ENCODE peak calls at places on chromosomes 16 and 17, in four cellular contexts. One of them, this sample, is unnamed.

GRCh38 chr17:16873654-16874035 is 98.3 kb downstream of the TNFRSF13B start:
- DNase-seq in LNCaP clone FGC: no peak
- DNase-seq in fibroblast of the conjunctiva: no peak
- DNase-seq in NCI-H1694 treated with DMSO at 0.1 percent for 48 hours: no peak
- DNase-seq in this sample: no peak

GRCh38 chr17:42347198-42347597 is 41.0 kb downstream of the STAT3 start:
- DNase-seq in fibroblast of the conjunctiva: no peak
- DNase-seq in NCI-H1694 treated with DMSO at 0.1 percent for 48 hours: no peak
- DNase-seq in LNCaP clone FGC: peak
- DNase-seq in this sample: peak

GRCh38 chr16:20851601-20852000 is 45.3 kb downstream of the REXO5 start:
- DNase-seq in NCI-H1694 treated with DMSO at 0.1 percent for 48 hours: no peak
- DNase-seq in LNCaP clone FGC: no peak
- DNase-seq in fibroblast of the conjunctiva: peak
- DNase-seq in this sample: peak

GRCh38 chr17:78488156-78488555 is 89.0 kb downstream of the DNAH17 start:
- DNase-seq in fibroblast of the conjunctiva: no peak
- DNase-seq in LNCaP clone FGC: no peak
- DNase-seq in NCI-H1694 treated with DMSO at 0.1 percent for 48 hours: no peak
- DNase-seq in this sample: no peak

GRCh38 chr16:67161595-67162058 is 1.9 kb downstream of the FBXL8 start:
- DNase-seq in fibroblast of the conjunctiva: no peak
- DNase-seq in NCI-H1694 treated with DMSO at 0.1 percent for 48 hours: no peak
- DNase-seq in LNCaP clone FGC: peak
- DNase-seq in this sample: no peak

GRCh38 chr17:57544834-57545463 is 200.2 kb downstream of the CCDC182 start:
- DNase-seq in fibroblast of the conjunctiva: no peak
- DNase-seq in NCI-H1694 treated with DMSO at 0.1 percent for 48 hours: peak
- DNase-seq in LNCaP clone FGC: no peak
- DNase-seq in this sample: no peak

GRCh38 chr16:70018254-70018653 is 67.1 kb downstream of the CLEC18A start:
- DNase-seq in fibroblast of the conjunctiva: peak
- DNase-seq in LNCaP clone FGC: peak
- DNase-seq in NCI-H1694 treated with DMSO at 0.1 percent for 48 hours: no peak
- DNase-seq in this sample: no peak

GRCh38 chr17:38535886-38536285 is 69.9 kb downstream of the SRCIN1 start:
- DNase-seq in LNCaP clone FGC: no peak
- DNase-seq in fibroblast of the conjunctiva: no peak
- DNase-seq in NCI-H1694 treated with DMSO at 0.1 percent for 48 hours: no peak
- DNase-seq in this sample: no peak

GRCh38 chr16:1903220-1903574 is 15.0 kb downstream of the HS3ST6 start:
- DNase-seq in NCI-H1694 treated with DMSO at 0.1 percent for 48 hours: no peak
- DNase-seq in fibroblast of the conjunctiva: no peak
- DNase-seq in LNCaP clone FGC: no peak
- DNase-seq in this sample: no peak

GRCh38 chr17:76709077-76709950 is 1.5 kb downstream of the MXRA7 start:
- DNase-seq in fibroblast of the conjunctiva: peak
- DNase-seq in LNCaP clone FGC: no peak
- DNase-seq in NCI-H1694 treated with DMSO at 0.1 percent for 48 hours: no peak
- DNase-seq in this sample: peak

GRCh38 chr17:5821057-5821456 is 236.7 kb upstream of the NLRP1 start:
- DNase-seq in NCI-H1694 treated with DMSO at 0.1 percent for 48 hours: no peak
- DNase-seq in fibroblast of the conjunctiva: no peak
- DNase-seq in LNCaP clone FGC: no peak
- DNase-seq in this sample: no peak

GRCh38 chr17:52744179-52744578 is 585.7 kb upstream of the CA10 start:
- DNase-seq in NCI-H1694 treated with DMSO at 0.1 percent for 48 hours: no peak
- DNase-seq in LNCaP clone FGC: no peak
- DNase-seq in fibroblast of the conjunctiva: no peak
- DNase-seq in this sample: no peak

GRCh38 chr16:73126453-73126853 is 78.5 kb upstream of the ZFHX3 start:
- DNase-seq in NCI-H1694 treated with DMSO at 0.1 percent for 48 hours: no peak
- DNase-seq in fibroblast of the conjunctiva: peak
- DNase-seq in LNCaP clone FGC: no peak
- DNase-seq in this sample: no peak

GRCh38 chr17:29141484-29141835 is 38.7 kb downstream of the MYO18A start:
- DNase-seq in LNCaP clone FGC: no peak
- DNase-seq in fibroblast of the conjunctiva: no peak
- DNase-seq in NCI-H1694 treated with DMSO at 0.1 percent for 48 hours: no peak
- DNase-seq in this sample: no peak

GRCh38 chr17:10216213-10216982 is 18.0 kb upstream of the GAS7 start:
- DNase-seq in fibroblast of the conjunctiva: no peak
- DNase-seq in NCI-H1694 treated with DMSO at 0.1 percent for 48 hours: no peak
- DNase-seq in LNCaP clone FGC: no peak
- DNase-seq in this sample: no peak

GRCh38 chr16:4032768-4033167 is 83.5 kb downstream of the ADCY9 start:
- DNase-seq in LNCaP clone FGC: no peak
- DNase-seq in fibroblast of the conjunctiva: no peak
- DNase-seq in NCI-H1694 treated with DMSO at 0.1 percent for 48 hours: no peak
- DNase-seq in this sample: no peak

GRCh38 chr17:2943971-2944370 is 119.4 kb downstream of the OR1D5 start:
- DNase-seq in NCI-H1694 treated with DMSO at 0.1 percent for 48 hours: no peak
- DNase-seq in LNCaP clone FGC: no peak
- DNase-seq in fibroblast of the conjunctiva: no peak
- DNase-seq in this sample: no peak

GRCh38 chr16:48041861-48042435 is 113.8 kb downstream of the ABCC12 start:
- DNase-seq in NCI-H1694 treated with DMSO at 0.1 percent for 48 hours: no peak
- DNase-seq in fibroblast of the conjunctiva: no peak
- DNase-seq in LNCaP clone FGC: no peak
- DNase-seq in this sample: no peak

GRCh38 chr17:68704897-68705296 is 103.7 kb upstream of the FAM20A start:
- DNase-seq in LNCaP clone FGC: no peak
- DNase-seq in fibroblast of the conjunctiva: peak
- DNase-seq in NCI-H1694 treated with DMSO at 0.1 percent for 48 hours: no peak
- DNase-seq in this sample: peak

GRCh38 chr17:17568772-17569195 is 22.7 kb downstream of the PEMT start:
- DNase-seq in LNCaP clone FGC: peak
- DNase-seq in NCI-H1694 treated with DMSO at 0.1 percent for 48 hours: peak
- DNase-seq in fibroblast of the conjunctiva: no peak
- DNase-seq in this sample: peak

GRCh38 chr16:19307587-19308241 is 22.2 kb downstream of the CLEC19A start:
- DNase-seq in LNCaP clone FGC: no peak
- DNase-seq in fibroblast of the conjunctiva: no peak
- DNase-seq in NCI-H1694 treated with DMSO at 0.1 percent for 48 hours: no peak
- DNase-seq in this sample: no peak

GRCh38 chr17:79028496-79029326 is 4.7 kb downstream of the C1QTNF1 start:
- DNase-seq in fibroblast of the conjunctiva: no peak
- DNase-seq in NCI-H1694 treated with DMSO at 0.1 percent for 48 hours: peak
- DNase-seq in LNCaP clone FGC: no peak
- DNase-seq in this sample: no peak

GRCh38 chr17:17782425-17783120 is 54.2 kb downstream of the SREBF1 start:
- DNase-seq in fibroblast of the conjunctiva: no peak
- DNase-seq in LNCaP clone FGC: no peak
- DNase-seq in NCI-H1694 treated with DMSO at 0.1 percent for 48 hours: peak
- DNase-seq in this sample: no peak

GRCh38 chr16:56401482-56401881 is 23.9 kb downstream of the AMFR start:
- DNase-seq in NCI-H1694 treated with DMSO at 0.1 percent for 48 hours: peak
- DNase-seq in fibroblast of the conjunctiva: no peak
- DNase-seq in LNCaP clone FGC: no peak
- DNase-seq in this sample: no peak

GRCh38 chr16:81276323-81276722 is 37.8 kb downstream of the BCO1 start:
- DNase-seq in LNCaP clone FGC: no peak
- DNase-seq in NCI-H1694 treated with DMSO at 0.1 percent for 48 hours: no peak
- DNase-seq in fibroblast of the conjunctiva: no peak
- DNase-seq in this sample: no peak

GRCh38 chr16:56777533-56777932 is 47.6 kb downstream of the NUP93 start:
- DNase-seq in NCI-H1694 treated with DMSO at 0.1 percent for 48 hours: no peak
- DNase-seq in LNCaP clone FGC: no peak
- DNase-seq in fibroblast of the conjunctiva: no peak
- DNase-seq in this sample: no peak

GRCh38 chr17:17017343-17018014 is 24.8 kb upstream of the MPRIP start:
- DNase-seq in LNCaP clone FGC: no peak
- DNase-seq in NCI-H1694 treated with DMSO at 0.1 percent for 48 hours: no peak
- DNase-seq in fibroblast of the conjunctiva: no peak
- DNase-seq in this sample: no peak

GRCh38 chr16:31713945-31714898 is 159.4 kb upstream of the ZNF267 start:
- DNase-seq in NCI-H1694 treated with DMSO at 0.1 percent for 48 hours: no peak
- DNase-seq in LNCaP clone FGC: peak
- DNase-seq in fibroblast of the conjunctiva: no peak
- DNase-seq in this sample: no peak

GRCh38 chr16:47780213-47780612 is 319.1 kb downstream of the PHKB start:
- DNase-seq in LNCaP clone FGC: no peak
- DNase-seq in fibroblast of the conjunctiva: no peak
- DNase-seq in NCI-H1694 treated with DMSO at 0.1 percent for 48 hours: no peak
- DNase-seq in this sample: no peak

GRCh38 chr17:12765544-12765943 is 23.8 kb upstream of the ARHGAP44 start:
- DNase-seq in NCI-H1694 treated with DMSO at 0.1 percent for 48 hours: no peak
- DNase-seq in LNCaP clone FGC: no peak
- DNase-seq in fibroblast of the conjunctiva: peak
- DNase-seq in this sample: no peak

GRCh38 chr16:49970818-49971431 is 54.1 kb upstream of the CNEP1R1 start:
- DNase-seq in NCI-H1694 treated with DMSO at 0.1 percent for 48 hours: no peak
- DNase-seq in LNCaP clone FGC: peak
- DNase-seq in fibroblast of the conjunctiva: no peak
- DNase-seq in this sample: no peak

GRCh38 chr17:69388791-69389442 is 25.6 kb upstream of the MAP2K6 start:
- DNase-seq in LNCaP clone FGC: no peak
- DNase-seq in NCI-H1694 treated with DMSO at 0.1 percent for 48 hours: no peak
- DNase-seq in fibroblast of the conjunctiva: peak
- DNase-seq in this sample: no peak